ENCODE peak calls at places on chromosome 18, in five cellular contexts. F is transverse colon, W is GM23338, J is Panc1, H is endothelial cell of umbilical vein. A is an unnamed sample.

GRCh38 chr18:23231340-23232021 is 96.2 kb downstream of the CABLES1 start:
- DNase-seq in F (peak), W (no peak), J (no peak), H (peak), A (no peak)

GRCh38 chr18:46407471-46408166 is 249.4 kb downstream of the LOXHD1 start:
- DNase-seq in F (no peak), W (no peak), J (no peak), H (no peak), A (no peak)

GRCh38 chr18:3452750-3453539 is 3.0 kb downstream of the TGIF1 start:
- DNase-seq in F (peak), W (no peak), J (no peak), H (peak), A (no peak)

GRCh38 chr18:24982831-24983230 is 369.1 kb downstream of the ZNF521 start:
- DNase-seq in F (no peak), W (no peak), J (no peak), H (peak), A (no peak)

GRCh38 chr18:48230459-48231113 is 178.6 kb downstream of the ZBTB7C start:
- DNase-seq in F (peak), W (peak), J (no peak), H (peak), A (peak)

GRCh38 chr18:30920757-30921156 is 121.8 kb downstream of the DSC3 start:
- DNase-seq in F (no peak), W (no peak), J (no peak), H (peak), A (no peak)

GRCh38 chr18:49569701-49570100 is 7.8 kb downstream of the LIPG start:
- DNase-seq in F (no peak), W (no peak), J (no peak), H (no peak), A (no peak)

GRCh38 chr18:64165906-64166305 is 17.0 kb upstream of the LINC00305 start:
- DNase-seq in F (no peak), W (no peak), J (no peak), H (no peak), A (no peak)

GRCh38 chr18:67367540-67367939 is 149.0 kb downstream of the DSEL start:
- DNase-seq in F (no peak), W (no peak), J (no peak), H (no peak), A (no peak)

GRCh38 chr18:9323750-9324445 is 10.7 kb upstream of the TWSG1 start:
- DNase-seq in F (no peak), W (no peak), J (no peak), H (peak), A (no peak)

GRCh38 chr18:68611301-68611700 is 103.6 kb downstream of the TMX3 start:
- DNase-seq in F (no peak), W (no peak), J (no peak), H (no peak), A (no peak)

GRCh38 chr18:2627821-2628276 is 27.7 kb upstream of the SMCHD1 start:
- DNase-seq in F (no peak), W (no peak), J (no peak), H (no peak), A (no peak)

GRCh38 chr18:74310411-74310810 is 5.2 kb upstream of the C18orf63 start:
- DNase-seq in F (no peak), W (peak), J (peak), H (peak), A (no peak)

GRCh38 chr18:51516478-51517038 is 319.1 kb upstream of the MEX3C start:
- DNase-seq in F (no peak), W (no peak), J (no peak), H (no peak), A (no peak)

GRCh38 chr18:75869197-75869596 is 441.7 kb upstream of the SMIM21 start:
- DNase-seq in F (no peak), W (no peak), J (no peak), H (no peak), A (no peak)

GRCh38 chr18:24190590-24190989 is 51.7 kb downstream of the CABYR start:
- DNase-seq in F (no peak), W (no peak), J (no peak), H (no peak), A (no peak)

GRCh38 chr18:55912071-55912470 is 324.1 kb upstream of the TCF4 start:
- DNase-seq in F (no peak), W (no peak), J (no peak), H (no peak), A (no peak)

GRCh38 chr18:54255141-54255540 is 14.2 kb upstream of the POLI start:
- DNase-seq in F (no peak), W (no peak), J (no peak), H (no peak), A (no peak)

GRCh38 chr18:23563377-23564043 is 22.8 kb downstream of the NPC1 start:
- DNase-seq in F (no peak), W (no peak), J (no peak), H (no peak), A (no peak)

GRCh38 chr18:59918320-59918755 is 18.5 kb downstream of the PMAIP1 start:
- DNase-seq in F (peak), W (no peak), J (no peak), H (no peak), A (no peak)

GRCh38 chr18:79523221-79523737 is 127.5 kb downstream of the NFATC1 start:
- DNase-seq in F (no peak), W (no peak), J (no peak), H (no peak), A (no peak)

GRCh38 chr18:33540392-33540791 is 37.6 kb upstream of the ASXL3 start:
- DNase-seq in F (no peak), W (no peak), J (no peak), H (no peak), A (no peak)

GRCh38 chr18:52636536-52636935 is 296.5 kb downstream of the DCC start:
- DNase-seq in F (peak), W (peak), J (no peak), H (no peak), A (no peak)

GRCh38 chr18:79791141-79791972 is 6.4 kb upstream of the KCNG2 start:
- DNase-seq in F (peak), W (no peak), J (no peak), H (no peak), A (peak)

GRCh38 chr18:59547691-59548182 is 149.5 kb downstream of the CCBE1 start:
- DNase-seq in F (no peak), W (peak), J (no peak), H (no peak), A (peak)

DNA sequence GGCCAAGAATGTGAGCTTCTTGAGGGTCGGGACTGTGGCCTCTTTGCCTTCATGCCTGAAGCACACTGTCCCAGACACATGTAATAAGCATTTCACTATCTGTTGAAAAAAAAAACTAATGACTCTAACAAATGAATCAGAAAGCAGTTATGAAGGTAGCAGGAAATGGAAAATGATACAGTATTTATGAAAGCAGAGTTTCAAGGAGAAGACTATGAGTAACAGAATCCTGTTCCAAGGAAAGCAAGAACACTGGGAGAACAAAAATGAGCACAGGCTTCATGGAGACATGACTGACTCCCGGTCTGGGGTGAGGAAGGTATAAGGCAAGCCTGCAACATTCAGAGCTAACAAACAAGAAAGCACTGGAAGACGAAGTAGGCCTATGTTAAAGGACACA is 190.8 kb downstream of the RNF152 start:
- DNase-seq in F (no peak), W (no peak), J (no peak), H (peak), A (no peak)
- H3K4me3 ChIP-seq in F (no peak), W (no peak), J (no peak), H (no peak), A (no peak)

DNA sequence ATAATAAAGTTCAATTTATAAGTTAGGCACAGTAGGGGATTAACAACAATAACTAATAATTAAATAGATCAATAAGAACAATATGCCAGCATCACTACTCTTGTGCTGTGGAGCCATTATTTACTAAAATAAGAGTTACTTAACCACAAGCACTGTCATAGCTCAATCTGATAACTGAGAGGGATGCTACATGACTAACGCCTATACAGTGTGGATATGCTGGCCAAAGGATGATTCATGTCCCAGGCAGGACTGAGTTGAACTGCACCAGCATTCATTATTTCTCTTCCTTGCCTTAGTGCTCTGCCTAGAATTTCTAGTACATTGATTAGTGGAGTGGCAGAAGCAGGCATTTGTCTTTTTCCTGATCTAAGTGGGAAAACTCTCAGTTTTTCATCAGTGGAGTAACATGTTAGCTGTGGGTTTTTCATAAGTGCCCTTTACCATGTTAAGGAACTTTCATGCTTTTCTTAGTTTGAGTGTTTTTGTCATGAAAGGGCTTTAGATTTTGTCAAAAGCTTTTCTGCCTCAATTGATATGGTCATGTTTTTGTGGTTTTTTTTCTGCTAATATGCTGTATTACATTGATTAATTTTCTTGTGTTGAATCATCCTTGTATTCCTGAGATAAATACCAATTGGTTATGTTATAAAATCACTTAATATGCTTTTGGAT is 21.7 kb downstream of the KIAA1328 start:
- DNase-seq in F (no peak), W (no peak), J (no peak), H (peak), A (no peak)
- TF ChIP-seq POLR2AphosphoS5 in F (no peak), W (no peak), J (no peak), H (no peak), A (no peak)

DNA sequence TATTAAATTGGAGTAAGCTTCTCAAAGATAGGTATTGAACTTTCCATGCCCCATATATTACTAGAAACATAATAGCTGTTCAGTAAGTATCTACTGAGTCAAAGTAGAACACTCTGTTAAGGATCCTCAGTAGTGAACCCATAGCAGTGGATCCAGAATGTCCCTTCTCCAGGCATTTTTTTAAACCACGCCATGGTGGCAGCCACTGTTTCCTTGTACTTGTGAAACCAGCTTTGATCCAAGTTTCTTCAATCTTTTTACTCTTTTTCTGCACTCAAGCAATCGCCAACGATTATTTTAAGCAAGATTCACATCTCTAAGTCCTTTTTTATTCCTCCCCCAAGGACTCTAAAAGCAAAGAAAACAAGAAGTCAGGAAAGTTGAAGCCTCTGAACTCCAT is 291.2 kb upstream of the SLC14A2 start:
- DNase-seq in F (no peak), W (no peak), J (no peak), H (no peak), A (no peak)
- H3K27ac ChIP-seq in F (no peak), W (no peak), J (no peak), H (no peak), A (no peak)

GRCh38 chr18:22165049-22165602 is 4.3 kb upstream of the GATA6 start:
- DNase-seq in F (no peak), W (peak), J (no peak), H (no peak), A (no peak)

GRCh38 chr18:22166070-22166972 is 3.1 kb upstream of the GATA6 start:
- DNase-seq in F (peak), W (no peak), J (no peak), H (peak), A (no peak)

GRCh38 chr18:22167091-22167470 is 2.3 kb upstream of the GATA6 start:
- DNase-seq in F (no peak), W (no peak), J (no peak), H (no peak), A (no peak)

GRCh38 chr18:22164337-22165048 is 4.9 kb upstream of the GATA6 start:
- DNase-seq in F (peak), W (no peak), J (no peak), H (no peak), A (no peak)

DNA sequence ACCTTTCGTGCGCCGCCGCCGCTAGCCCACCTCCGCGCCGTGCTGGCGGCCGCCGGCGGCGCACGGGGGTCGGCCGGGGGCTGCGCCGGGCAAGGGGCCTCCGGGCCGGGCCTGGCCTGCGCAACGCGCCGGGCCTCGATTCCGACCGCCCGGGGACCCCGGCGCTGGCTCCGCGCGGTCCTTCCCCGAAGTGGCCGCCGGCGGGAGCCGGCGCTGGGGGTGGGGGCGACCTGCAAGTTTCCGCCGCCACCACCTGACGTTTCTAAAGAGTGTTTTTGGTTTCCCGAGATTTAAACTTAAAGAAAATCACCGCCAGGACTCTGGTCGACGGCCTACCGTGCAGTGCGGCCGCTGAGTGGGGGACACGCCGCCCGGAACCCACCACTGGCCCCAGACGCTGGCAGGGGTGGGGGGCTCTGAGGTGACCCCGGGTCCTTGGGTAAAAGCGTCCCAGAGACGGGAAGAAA is 3.8 kb upstream of the GATA6 start:
- DNase-seq in F (no peak), W (no peak), J (no peak), H (no peak), A (no peak)
- H3K4me3 ChIP-seq in F (no peak), W (peak), J (no peak), H (peak), A (no peak)

DNA sequence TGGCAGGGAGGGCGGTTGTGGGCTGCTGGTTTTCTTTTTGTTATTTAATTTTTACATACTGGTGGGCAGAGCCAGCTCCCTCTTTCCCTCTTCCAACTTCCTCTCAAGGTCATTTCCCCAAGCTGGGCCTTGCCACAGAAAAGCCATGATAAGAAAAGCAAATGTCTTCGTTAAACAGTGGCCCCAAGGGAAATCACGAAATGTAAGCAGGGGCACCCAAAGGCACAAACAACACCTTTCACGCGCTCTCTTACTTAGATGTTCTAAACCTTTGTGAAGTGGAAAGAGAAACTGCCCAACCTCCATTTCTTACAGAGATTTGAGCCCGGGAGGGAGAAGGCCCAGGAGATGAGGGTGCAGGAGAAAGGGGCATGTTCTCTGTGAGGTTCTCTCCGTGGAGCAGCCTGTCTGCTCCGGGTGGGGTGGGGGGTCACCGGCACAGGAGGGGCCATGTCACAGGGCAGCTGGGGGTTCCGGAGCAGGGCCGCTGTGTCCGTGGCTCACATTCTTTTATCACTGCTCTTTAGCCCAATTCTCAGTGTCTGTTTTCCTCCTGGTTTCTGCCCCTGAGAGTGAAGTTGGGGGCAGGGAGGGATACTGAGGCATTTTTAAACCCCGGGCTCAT is 190.7 kb upstream of the GATA6 start:
- DNase-seq in F (no peak), W (no peak), J (no peak), H (no peak), A (no peak)
- TF ChIP-seq POLR2AphosphoS5 in F (no peak), W (no peak), J (no peak), H (no peak), A (no peak)

GRCh38 chr18:76956648-76957047 is 134.3 kb downstream of the ZNF236 start:
- DNase-seq in F (no peak), W (no peak), J (no peak), H (no peak), A (no peak)

GRCh38 chr18:76955529-76956170 is 133.3 kb downstream of the ZNF236 start:
- DNase-seq in F (peak), W (no peak), J (no peak), H (no peak), A (peak)

GRCh38 chr18:76951600-76952247 is 129.4 kb downstream of the ZNF236 start:
- DNase-seq in F (no peak), W (no peak), J (no peak), H (no peak), A (no peak)

GRCh38 chr18:76953186-76953982 is 131.0 kb downstream of the ZNF236 start:
- DNase-seq in F (peak), W (no peak), J (no peak), H (peak), A (peak)

DNA sequence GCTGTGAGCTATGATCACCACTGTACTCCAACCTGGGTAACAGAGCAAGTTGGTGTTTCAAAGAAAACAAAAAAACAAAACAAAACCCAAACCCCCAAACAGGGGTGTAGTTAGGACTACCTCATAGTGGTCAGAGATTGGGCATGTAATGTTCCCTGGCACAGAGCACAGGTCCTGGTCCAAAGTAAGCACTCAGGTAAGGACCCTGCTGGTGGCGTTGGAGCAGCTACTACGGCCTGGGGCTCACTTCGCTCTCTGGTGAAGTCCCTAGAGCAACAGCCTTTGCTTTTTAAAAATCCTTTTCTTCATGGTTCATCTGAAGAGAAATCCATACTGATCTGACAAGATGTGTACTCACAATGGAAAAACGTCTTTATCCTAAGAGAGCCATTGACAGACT is 130.4 kb downstream of the ZNF236 start:
- DNase-seq in F (no peak), W (no peak), J (no peak), H (no peak), A (peak)
- H3K27ac ChIP-seq in F (no peak), W (no peak), J (no peak), H (no peak), A (peak)

GRCh38 chr18:32441536-32441935 is 29.1 kb downstream of the GAREM1 start:
- DNase-seq in F (no peak), W (no peak), J (no peak), H (no peak), A (no peak)
- H3K4me3 ChIP-seq in F (no peak), W (no peak), J (no peak), H (no peak), A (no peak)

GRCh38 chr18:6482198-6482977 is 67.7 kb upstream of the L3MBTL4 start:
- DNase-seq in F (peak), W (peak), J (peak), H (no peak), A (no peak)

GRCh38 chr18:6487027-6487426 is 72.3 kb upstream of the L3MBTL4 start:
- DNase-seq in F (no peak), W (peak), J (no peak), H (no peak), A (no peak)

GRCh38 chr18:6486313-6486712 is 71.6 kb upstream of the L3MBTL4 start:
- DNase-seq in F (no peak), W (peak), J (no peak), H (no peak), A (no peak)

GRCh38 chr18:6487968-6488367 is 73.3 kb upstream of the L3MBTL4 start:
- DNase-seq in F (no peak), W (peak), J (no peak), H (no peak), A (no peak)

DNA sequence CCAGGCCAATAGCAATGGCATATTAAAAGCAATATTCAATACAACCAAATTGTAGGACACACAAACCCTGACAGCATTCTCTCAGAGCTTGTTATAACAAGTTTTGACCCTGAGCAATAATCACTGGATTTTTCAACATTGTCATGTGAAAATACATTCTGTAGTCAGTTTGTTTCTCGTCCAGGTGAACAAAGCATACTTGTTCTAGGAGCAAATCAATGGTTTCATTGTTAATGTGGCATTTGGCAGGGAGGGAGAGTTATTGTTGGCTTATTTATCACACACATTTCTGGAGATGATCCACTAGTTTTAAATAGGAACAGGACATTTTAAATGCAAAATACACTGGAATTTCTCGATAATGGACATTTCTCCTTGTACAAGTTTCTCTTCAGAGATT is 69.9 kb upstream of the L3MBTL4 start:
- DNase-seq in F (no peak), W (no peak), J (no peak), H (no peak), A (no peak)
- TF ChIP-seq POLR2AphosphoS5 in F (no peak), W (no peak), J (no peak), H (no peak), A (peak)

GRCh38 chr18:58216071-58216471 is 172.0 kb downstream of the NEDD4L start:
- DNase-seq in F (peak), W (peak), J (no peak), H (no peak), A (no peak)
- H3K27ac ChIP-seq in F (peak), W (peak), J (no peak), H (no peak), A (no peak)

A was measured in prostate gland.